ENCODE peak calls at places on chromosomes 6 and 20, in four cellular contexts. One of them, this sample, is unnamed.

GRCh38 chr6:110180228-110181008 is at the start of gene CDC40:
- DNase-seq in SK-N-SH: peak
- DNase-seq in HepG2: peak
- DNase-seq in GM12878: no peak
- DNase-seq in this sample: peak

GRCh38 chr20:38473353-38473795 is 731 bp downstream of the RALGAPB start:
- DNase-seq in SK-N-SH: no peak
- DNase-seq in HepG2: peak
- DNase-seq in GM12878: no peak
- DNase-seq in this sample: no peak

GRCh38 chr20:38649275-38649891 is 47.8 kb downstream of the ARHGAP40 start:
- DNase-seq in SK-N-SH: peak
- DNase-seq in HepG2: peak
- DNase-seq in GM12878: no peak
- DNase-seq in this sample: no peak

GRCh38 chr6:6333498-6333897 is 13.0 kb upstream of the F13A1 start:
- DNase-seq in SK-N-SH: no peak
- DNase-seq in HepG2: no peak
- DNase-seq in GM12878: no peak
- DNase-seq in this sample: no peak

GRCh38 chr6:73520688-73521350 is at the start of gene EEF1A1:
- DNase-seq in SK-N-SH: peak
- DNase-seq in HepG2: peak
- DNase-seq in GM12878: peak
- DNase-seq in this sample: peak

GRCh38 chr6:108165714-108166663 is at the start of gene NR2E1:
- DNase-seq in SK-N-SH: peak
- DNase-seq in HepG2: no peak
- DNase-seq in GM12878: no peak
- DNase-seq in this sample: no peak

GRCh38 chr6:5122504-5123112 is 37.5 kb downstream of the PPP1R3G start:
- DNase-seq in SK-N-SH: no peak
- DNase-seq in HepG2: no peak
- DNase-seq in GM12878: no peak
- DNase-seq in this sample: no peak

GRCh38 chr6:158769696-158770446 is 49.3 kb downstream of the EZR start:
- DNase-seq in SK-N-SH: no peak
- DNase-seq in HepG2: no peak
- DNase-seq in GM12878: no peak
- DNase-seq in this sample: no peak

GRCh38 chr6:122719176-122719575 is 60.3 kb upstream of the FABP7 start:
- DNase-seq in SK-N-SH: no peak
- DNase-seq in HepG2: no peak
- DNase-seq in GM12878: no peak
- DNase-seq in this sample: no peak

GRCh38 chr6:135128268-135128914 is 52.7 kb upstream of the MYB start:
- DNase-seq in SK-N-SH: no peak
- DNase-seq in HepG2: no peak
- DNase-seq in GM12878: no peak
- DNase-seq in this sample: no peak

GRCh38 chr20:4299773-4300172 is 284.4 kb upstream of the RNF24 start:
- DNase-seq in SK-N-SH: no peak
- DNase-seq in HepG2: no peak
- DNase-seq in GM12878: no peak
- DNase-seq in this sample: no peak

GRCh38 chr20:26167499-26167898 is 470.8 kb upstream of the ZNF337 start:
- DNase-seq in SK-N-SH: no peak
- DNase-seq in HepG2: no peak
- DNase-seq in GM12878: no peak
- DNase-seq in this sample: no peak

GRCh38 chr6:26394289-26394688 is 7.8 kb upstream of the BTN3A1 start:
- DNase-seq in SK-N-SH: no peak
- DNase-seq in HepG2: peak
- DNase-seq in GM12878: no peak
- DNase-seq in this sample: no peak

GRCh38 chr6:25266425-25267135 is 12.6 kb upstream of the CARMIL1 start:
- DNase-seq in SK-N-SH: no peak
- DNase-seq in HepG2: no peak
- DNase-seq in GM12878: no peak
- DNase-seq in this sample: no peak

GRCh38 chr6:47655719-47656595 is 42.4 kb upstream of the ADGRF4 start:
- DNase-seq in SK-N-SH: no peak
- DNase-seq in HepG2: no peak
- DNase-seq in GM12878: no peak
- DNase-seq in this sample: no peak

GRCh38 chr20:36821964-36822437 is 48.4 kb upstream of the DSN1 start:
- DNase-seq in SK-N-SH: no peak
- DNase-seq in HepG2: no peak
- DNase-seq in GM12878: no peak
- DNase-seq in this sample: no peak

GRCh38 chr6:107491059-107491609 is 1.2 kb downstream of the SOBP start:
- DNase-seq in SK-N-SH: peak
- DNase-seq in HepG2: peak
- DNase-seq in GM12878: no peak
- DNase-seq in this sample: no peak

GRCh38 chr6:17429381-17430061 is 36.1 kb downstream of the CAP2 start:
- DNase-seq in SK-N-SH: no peak
- DNase-seq in HepG2: no peak
- DNase-seq in GM12878: no peak
- DNase-seq in this sample: no peak

GRCh38 chr6:149476789-149477455 is 7.9 kb downstream of the ZC3H12D start:
- DNase-seq in SK-N-SH: no peak
- DNase-seq in HepG2: no peak
- DNase-seq in GM12878: no peak
- DNase-seq in this sample: no peak

GRCh38 chr6:88814909-88815308 is 148.5 kb downstream of the RNGTT start:
- DNase-seq in SK-N-SH: no peak
- DNase-seq in HepG2: peak
- DNase-seq in GM12878: no peak
- DNase-seq in this sample: no peak

GRCh38 chr6:169145476-169145875 is 108.2 kb downstream of the THBS2 start:
- DNase-seq in SK-N-SH: no peak
- DNase-seq in HepG2: no peak
- DNase-seq in GM12878: no peak
- DNase-seq in this sample: no peak

GRCh38 chr6:79605061-79605460 is 26.1 kb upstream of the SH3BGRL2 start:
- DNase-seq in SK-N-SH: no peak
- DNase-seq in HepG2: no peak
- DNase-seq in GM12878: no peak
- DNase-seq in this sample: no peak

GRCh38 chr6:12749531-12750379 is 33.2 kb downstream of the PHACTR1 start:
- DNase-seq in SK-N-SH: peak
- DNase-seq in HepG2: no peak
- DNase-seq in GM12878: no peak
- DNase-seq in this sample: peak

GRCh38 chr20:2866236-2866635 is 7.0 kb upstream of the PTPRA start:
- DNase-seq in SK-N-SH: no peak
- DNase-seq in HepG2: no peak
- DNase-seq in GM12878: no peak
- DNase-seq in this sample: no peak

GRCh38 chr20:57596998-57597939 is 23.0 kb downstream of the ZBP1 start:
- DNase-seq in SK-N-SH: peak
- DNase-seq in HepG2: peak
- DNase-seq in GM12878: no peak
- DNase-seq in this sample: peak

GRCh38 chr20:44495257-44495656 is 19.6 kb downstream of the TTPAL start:
- DNase-seq in SK-N-SH: no peak
- DNase-seq in HepG2: peak
- DNase-seq in GM12878: no peak
- DNase-seq in this sample: no peak
- TF ChIP-seq POLR2AphosphoS5 in SK-N-SH: no peak
- TF ChIP-seq POLR2AphosphoS5 in HepG2: no peak
- TF ChIP-seq POLR2AphosphoS5 in GM12878: no peak
- TF ChIP-seq POLR2AphosphoS5 in this sample: no peak

DNA sequence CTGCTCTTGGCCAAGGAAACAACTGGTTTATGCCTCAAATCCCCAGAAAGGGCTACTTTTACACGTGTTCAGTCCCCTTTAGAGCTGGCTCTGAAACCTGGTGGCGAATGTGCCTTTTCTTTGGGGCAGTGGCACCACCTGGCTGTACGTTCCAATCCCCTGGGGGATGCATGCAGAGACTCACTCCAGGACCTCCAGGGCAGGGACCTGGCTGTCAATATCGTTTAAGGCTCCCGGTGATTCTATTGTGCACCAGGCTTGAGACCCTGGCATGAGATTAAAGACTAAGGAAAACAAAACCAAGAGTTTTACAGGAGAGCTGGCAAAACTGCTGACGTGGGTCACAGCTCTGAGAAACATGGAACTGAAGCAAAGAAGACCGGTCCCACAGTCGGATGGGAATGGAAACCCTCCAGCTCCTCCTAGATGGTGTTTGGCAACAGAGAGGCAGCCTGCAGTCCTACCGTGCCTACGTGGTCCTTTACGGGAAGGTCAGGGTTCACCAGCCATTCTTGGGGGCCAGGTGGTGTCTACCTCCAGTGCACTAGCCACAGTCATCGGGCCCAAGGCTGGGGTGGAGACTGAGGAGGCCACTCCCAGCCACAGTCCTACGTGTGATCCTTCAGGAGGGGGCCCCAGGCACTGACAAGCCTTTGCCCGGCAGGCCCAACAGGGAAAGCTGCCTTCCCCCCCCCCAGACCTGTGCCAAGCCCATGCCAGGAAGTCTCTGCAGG is 203.3 kb upstream of the CST7 start:
- DNase-seq in SK-N-SH: no peak
- DNase-seq in HepG2: no peak
- DNase-seq in GM12878: no peak
- DNase-seq in this sample: no peak
- H3K9ac ChIP-seq in SK-N-SH: no peak
- H3K9ac ChIP-seq in HepG2: no peak
- H3K9ac ChIP-seq in GM12878: no peak
- H3K9ac ChIP-seq in this sample: no peak

GRCh38 chr6:3446197-3446596 is 10.7 kb downstream of the SLC22A23 start:
- DNase-seq in SK-N-SH: no peak
- DNase-seq in HepG2: no peak
- DNase-seq in GM12878: no peak
- DNase-seq in this sample: no peak

GRCh38 chr6:3447005-3447404 is 9.8 kb downstream of the SLC22A23 start:
- DNase-seq in SK-N-SH: no peak
- DNase-seq in HepG2: no peak
- DNase-seq in GM12878: no peak
- DNase-seq in this sample: no peak

GRCh38 chr6:3443221-3443515 is 13.7 kb downstream of the SLC22A23 start:
- DNase-seq in SK-N-SH: no peak
- DNase-seq in HepG2: no peak
- DNase-seq in GM12878: no peak
- DNase-seq in this sample: no peak

GRCh38 chr6:3442444-3443220 is 14.2 kb downstream of the SLC22A23 start:
- DNase-seq in SK-N-SH: no peak
- DNase-seq in HepG2: no peak
- DNase-seq in GM12878: no peak
- DNase-seq in this sample: no peak

GRCh38 chr6:3444276-3445088 is 12.4 kb downstream of the SLC22A23 start:
- DNase-seq in SK-N-SH: no peak
- DNase-seq in HepG2: peak
- DNase-seq in GM12878: no peak
- DNase-seq in this sample: peak
- TF ChIP-seq TAF1 in SK-N-SH: no peak
- TF ChIP-seq TAF1 in HepG2: no peak
- TF ChIP-seq TAF1 in GM12878: no peak
- TF ChIP-seq TAF1 in this sample: no peak

GRCh38 chr6:113994934-113995342 is 24.0 kb upstream of the HDAC2 start:
- DNase-seq in SK-N-SH: peak
- DNase-seq in HepG2: peak
- DNase-seq in GM12878: no peak
- DNase-seq in this sample: no peak

GRCh38 chr6:113998811-113999210 is 27.9 kb upstream of the HDAC2 start:
- DNase-seq in SK-N-SH: no peak
- DNase-seq in HepG2: no peak
- DNase-seq in GM12878: no peak
- DNase-seq in this sample: no peak

GRCh38 chr6:113997106-113997505 is 26.2 kb upstream of the HDAC2 start:
- DNase-seq in SK-N-SH: no peak
- DNase-seq in HepG2: no peak
- DNase-seq in GM12878: no peak
- DNase-seq in this sample: no peak

GRCh38 chr6:113999284-113999683 is 28.3 kb upstream of the HDAC2 start:
- DNase-seq in SK-N-SH: no peak
- DNase-seq in HepG2: no peak
- DNase-seq in GM12878: no peak
- DNase-seq in this sample: no peak

DNA sequence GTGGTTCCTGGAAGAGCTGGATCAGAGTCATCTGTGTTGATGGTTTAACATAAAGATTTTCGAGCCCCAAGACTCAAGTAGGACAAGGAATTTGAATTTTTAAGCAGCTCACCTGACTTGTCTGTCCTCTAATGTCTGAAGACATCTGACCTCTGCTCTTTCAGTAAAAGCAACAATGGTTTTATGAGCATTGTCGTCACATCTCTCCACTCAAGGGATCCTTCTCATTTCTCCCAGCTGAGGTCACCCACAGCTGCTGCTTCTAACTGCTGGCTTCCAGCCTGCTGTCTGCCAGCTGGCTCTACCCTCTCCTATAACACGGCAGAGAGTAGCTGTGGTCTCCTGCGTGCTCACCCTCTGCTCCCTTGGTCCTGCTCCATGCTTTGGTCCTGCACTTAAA is 24.7 kb upstream of the HDAC2 start:
- DNase-seq in SK-N-SH: peak
- DNase-seq in HepG2: peak
- DNase-seq in GM12878: no peak
- DNase-seq in this sample: peak
- TF ChIP-seq POLR2AphosphoS5 in SK-N-SH: peak
- TF ChIP-seq POLR2AphosphoS5 in HepG2: no peak
- TF ChIP-seq POLR2AphosphoS5 in GM12878: no peak
- TF ChIP-seq POLR2AphosphoS5 in this sample: no peak

This sample was measured in H1.